ENCODE peak calls at places on chromosome 19, in seven cellular contexts. One of them, this sample, is unnamed.

GRCh38 chr19:2003901-2004300 is 11.6 kb downstream of the BTBD2 start:
- DNase-seq in neural crest cell: no peak
- DNase-seq in transverse colon: no peak
- DNase-seq in cardiac muscle cell: no peak
- DNase-seq in BJ: no peak
- DNase-seq in psoas muscle: no peak
- DNase-seq in spleen: no peak
- DNase-seq in this sample: no peak

GRCh38 chr19:45645631-45646344 is 6.6 kb upstream of the EML2 start:
- DNase-seq in neural crest cell: peak
- DNase-seq in transverse colon: peak
- DNase-seq in cardiac muscle cell: peak
- DNase-seq in BJ: peak
- DNase-seq in psoas muscle: peak
- DNase-seq in spleen: peak
- DNase-seq in this sample: peak

GRCh38 chr19:1725100-1726064 is 27.9 kb upstream of the ONECUT3 start:
- DNase-seq in neural crest cell: peak
- DNase-seq in transverse colon: peak
- DNase-seq in cardiac muscle cell: peak
- DNase-seq in BJ: no peak
- DNase-seq in psoas muscle: peak
- DNase-seq in spleen: no peak
- DNase-seq in this sample: peak

GRCh38 chr19:3710265-3710812 is 2.2 kb downstream of the TJP3 start:
- DNase-seq in neural crest cell: no peak
- DNase-seq in transverse colon: peak
- DNase-seq in cardiac muscle cell: peak
- DNase-seq in BJ: no peak
- DNase-seq in psoas muscle: peak
- DNase-seq in spleen: peak
- DNase-seq in this sample: no peak

GRCh38 chr19:15538774-15539173 is 30.4 kb downstream of the CYP4F22 start:
- DNase-seq in neural crest cell: no peak
- DNase-seq in transverse colon: no peak
- DNase-seq in cardiac muscle cell: no peak
- DNase-seq in BJ: no peak
- DNase-seq in psoas muscle: no peak
- DNase-seq in spleen: no peak
- DNase-seq in this sample: no peak

GRCh38 chr19:4338441-4339350 is at the start of gene STAP2:
- DNase-seq in neural crest cell: no peak
- DNase-seq in transverse colon: peak
- DNase-seq in cardiac muscle cell: peak
- DNase-seq in BJ: no peak
- DNase-seq in psoas muscle: no peak
- DNase-seq in spleen: no peak
- DNase-seq in this sample: no peak

GRCh38 chr19:35229601-35230000 is 1.1 kb upstream of the FAM187B start:
- DNase-seq in neural crest cell: no peak
- DNase-seq in transverse colon: no peak
- DNase-seq in cardiac muscle cell: no peak
- DNase-seq in BJ: no peak
- DNase-seq in psoas muscle: no peak
- DNase-seq in spleen: no peak
- DNase-seq in this sample: no peak

GRCh38 chr19:38830039-38830733 is 1.4 kb downstream of the ECH1 start:
- DNase-seq in neural crest cell: no peak
- DNase-seq in transverse colon: no peak
- DNase-seq in cardiac muscle cell: no peak
- DNase-seq in BJ: no peak
- DNase-seq in psoas muscle: no peak
- DNase-seq in spleen: no peak
- DNase-seq in this sample: no peak

GRCh38 chr19:45153339-45154063 is 7.3 kb downstream of the NKPD1 start:
- DNase-seq in neural crest cell: peak
- DNase-seq in transverse colon: peak
- DNase-seq in cardiac muscle cell: peak
- DNase-seq in BJ: no peak
- DNase-seq in psoas muscle: peak
- DNase-seq in spleen: no peak
- DNase-seq in this sample: peak

GRCh38 chr19:3098515-3099346 is 4.6 kb downstream of the GNA11 start:
- DNase-seq in neural crest cell: no peak
- DNase-seq in transverse colon: peak
- DNase-seq in cardiac muscle cell: no peak
- DNase-seq in BJ: no peak
- DNase-seq in psoas muscle: peak
- DNase-seq in spleen: peak
- DNase-seq in this sample: no peak

GRCh38 chr19:901216-902092 is 8.2 kb downstream of the RNU6-9 start:
- DNase-seq in neural crest cell: no peak
- DNase-seq in transverse colon: no peak
- DNase-seq in cardiac muscle cell: no peak
- DNase-seq in BJ: no peak
- DNase-seq in psoas muscle: peak
- DNase-seq in spleen: no peak
- DNase-seq in this sample: no peak

GRCh38 chr19:39409207-39409885 is 2.7 kb downstream of the ZFP36 start:
- DNase-seq in neural crest cell: no peak
- DNase-seq in transverse colon: peak
- DNase-seq in cardiac muscle cell: peak
- DNase-seq in BJ: no peak
- DNase-seq in psoas muscle: peak
- DNase-seq in spleen: peak
- DNase-seq in this sample: peak

GRCh38 chr19:27654266-27654990 is 1558.5 kb downstream of the UQCRFS1 start:
- DNase-seq in neural crest cell: no peak
- DNase-seq in transverse colon: no peak
- DNase-seq in cardiac muscle cell: no peak
- DNase-seq in BJ: no peak
- DNase-seq in psoas muscle: no peak
- DNase-seq in spleen: no peak
- DNase-seq in this sample: no peak

GRCh38 chr19:45069056-45069455 is 7.2 kb downstream of the ZNF296 start:
- DNase-seq in neural crest cell: no peak
- DNase-seq in transverse colon: no peak
- DNase-seq in cardiac muscle cell: no peak
- DNase-seq in BJ: no peak
- DNase-seq in psoas muscle: no peak
- DNase-seq in spleen: no peak
- DNase-seq in this sample: no peak

GRCh38 chr19:4738734-4739133 is 15.1 kb upstream of the DPP9 start:
- DNase-seq in neural crest cell: no peak
- DNase-seq in transverse colon: no peak
- DNase-seq in cardiac muscle cell: no peak
- DNase-seq in BJ: no peak
- DNase-seq in psoas muscle: peak
- DNase-seq in spleen: no peak
- DNase-seq in this sample: no peak

GRCh38 chr19:3656073-3656746 is 29.6 kb upstream of the CACTIN start:
- DNase-seq in neural crest cell: no peak
- DNase-seq in transverse colon: no peak
- DNase-seq in cardiac muscle cell: no peak
- DNase-seq in BJ: no peak
- DNase-seq in psoas muscle: no peak
- DNase-seq in spleen: no peak
- DNase-seq in this sample: no peak

GRCh38 chr19:57317503-57317902 is 2.8 kb upstream of the ZNF543 start:
- DNase-seq in neural crest cell: no peak
- DNase-seq in transverse colon: no peak
- DNase-seq in cardiac muscle cell: no peak
- DNase-seq in BJ: no peak
- DNase-seq in psoas muscle: peak
- DNase-seq in spleen: no peak
- DNase-seq in this sample: no peak

GRCh38 chr19:677601-678380 is 1.6 kb downstream of the FSTL3 start:
- DNase-seq in neural crest cell: no peak
- DNase-seq in transverse colon: no peak
- DNase-seq in cardiac muscle cell: no peak
- DNase-seq in BJ: no peak
- DNase-seq in psoas muscle: peak
- DNase-seq in spleen: no peak
- DNase-seq in this sample: no peak

GRCh38 chr19:18972851-18973250 is 31.8 kb upstream of the HOMER3 start:
- DNase-seq in neural crest cell: no peak
- DNase-seq in transverse colon: no peak
- DNase-seq in cardiac muscle cell: no peak
- DNase-seq in BJ: no peak
- DNase-seq in psoas muscle: no peak
- DNase-seq in spleen: no peak
- DNase-seq in this sample: no peak

GRCh38 chr19:33674575-33675367 is 53.0 kb downstream of the CHST8 start:
- DNase-seq in neural crest cell: no peak
- DNase-seq in transverse colon: no peak
- DNase-seq in cardiac muscle cell: no peak
- DNase-seq in BJ: no peak
- DNase-seq in psoas muscle: no peak
- DNase-seq in spleen: peak
- DNase-seq in this sample: peak

GRCh38 chr19:8528500-8528899 is 14.5 kb upstream of the ZNF414 start:
- DNase-seq in neural crest cell: no peak
- DNase-seq in transverse colon: no peak
- DNase-seq in cardiac muscle cell: no peak
- DNase-seq in BJ: no peak
- DNase-seq in psoas muscle: no peak
- DNase-seq in spleen: no peak
- DNase-seq in this sample: no peak

GRCh38 chr19:2115324-2115723 is 18.6 kb downstream of the IZUMO4 start:
- DNase-seq in neural crest cell: no peak
- DNase-seq in transverse colon: no peak
- DNase-seq in cardiac muscle cell: no peak
- DNase-seq in BJ: no peak
- DNase-seq in psoas muscle: no peak
- DNase-seq in spleen: no peak
- DNase-seq in this sample: no peak

GRCh38 chr19:32866061-32866460 is 3.5 kb downstream of the SLC7A9 start:
- DNase-seq in neural crest cell: no peak
- DNase-seq in transverse colon: no peak
- DNase-seq in cardiac muscle cell: no peak
- DNase-seq in BJ: no peak
- DNase-seq in psoas muscle: no peak
- DNase-seq in spleen: peak
- DNase-seq in this sample: no peak

GRCh38 chr19:17496337-17496997 is 15.0 kb upstream of the PGLS start:
- DNase-seq in neural crest cell: peak
- DNase-seq in transverse colon: peak
- DNase-seq in cardiac muscle cell: peak
- DNase-seq in BJ: no peak
- DNase-seq in psoas muscle: peak
- DNase-seq in spleen: peak
- DNase-seq in this sample: no peak

GRCh38 chr19:17491287-17491686 is 20.2 kb upstream of the PGLS start:
- DNase-seq in neural crest cell: no peak
- DNase-seq in transverse colon: no peak
- DNase-seq in cardiac muscle cell: no peak
- DNase-seq in BJ: no peak
- DNase-seq in psoas muscle: no peak
- DNase-seq in spleen: no peak
- DNase-seq in this sample: no peak

GRCh38 chr19:17500447-17501198 is 10.8 kb upstream of the PGLS start:
- DNase-seq in neural crest cell: no peak
- DNase-seq in transverse colon: no peak
- DNase-seq in cardiac muscle cell: no peak
- DNase-seq in BJ: no peak
- DNase-seq in psoas muscle: no peak
- DNase-seq in spleen: no peak
- DNase-seq in this sample: no peak

GRCh38 chr19:17497149-17497798 is 14.2 kb upstream of the PGLS start:
- DNase-seq in neural crest cell: no peak
- DNase-seq in transverse colon: no peak
- DNase-seq in cardiac muscle cell: no peak
- DNase-seq in BJ: no peak
- DNase-seq in psoas muscle: no peak
- DNase-seq in spleen: peak
- DNase-seq in this sample: no peak

DNA sequence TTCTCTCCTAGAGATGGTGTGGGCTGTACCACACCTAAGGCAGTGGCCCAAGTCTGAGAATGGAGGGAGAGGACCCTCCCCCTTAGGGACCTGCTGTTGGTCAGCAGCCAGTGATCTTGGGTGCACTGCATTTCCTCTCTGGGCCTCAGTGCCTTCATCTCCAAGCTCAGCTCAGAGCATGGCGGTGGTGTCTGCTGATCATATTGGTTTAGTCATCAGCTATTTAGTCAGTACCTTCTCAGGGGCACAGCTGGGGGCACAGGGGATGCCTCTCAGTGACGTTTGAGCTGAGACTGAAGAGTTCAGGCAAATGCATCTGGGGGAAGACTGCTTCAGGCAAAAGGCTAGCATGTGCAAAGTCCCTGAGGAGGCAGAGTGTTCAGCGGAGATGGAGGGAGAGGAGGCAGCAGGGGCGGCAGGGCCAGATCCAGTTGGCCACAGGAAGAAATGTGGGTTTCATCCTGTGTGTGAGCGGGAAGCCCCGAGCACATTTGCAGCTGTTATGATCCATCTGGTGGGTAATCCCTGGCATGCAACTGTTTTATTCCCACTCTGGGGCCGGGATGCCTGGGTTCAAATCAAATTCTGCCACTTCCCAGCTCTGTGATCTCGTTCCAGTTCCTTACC is 15.7 kb upstream of the PGLS start:
- DNase-seq in neural crest cell: no peak
- DNase-seq in transverse colon: no peak
- DNase-seq in cardiac muscle cell: no peak
- DNase-seq in BJ: no peak
- DNase-seq in psoas muscle: no peak
- DNase-seq in spleen: no peak
- DNase-seq in this sample: no peak
- TF ChIP-seq CTCF in neural crest cell: no peak
- TF ChIP-seq CTCF in transverse colon: no peak
- TF ChIP-seq CTCF in cardiac muscle cell: no peak
- TF ChIP-seq CTCF in BJ: no peak
- TF ChIP-seq CTCF in psoas muscle: no peak
- TF ChIP-seq CTCF in spleen: no peak
- TF ChIP-seq CTCF in this sample: no peak

GRCh38 chr19:9885077-9885552 is 50.0 kb downstream of the PIN1 start:
- DNase-seq in neural crest cell: no peak
- DNase-seq in transverse colon: no peak
- DNase-seq in cardiac muscle cell: no peak
- DNase-seq in BJ: no peak
- DNase-seq in psoas muscle: peak
- DNase-seq in spleen: no peak
- DNase-seq in this sample: no peak
- TF ChIP-seq CTCF in neural crest cell: no peak
- TF ChIP-seq CTCF in transverse colon: no peak
- TF ChIP-seq CTCF in cardiac muscle cell: peak
- TF ChIP-seq CTCF in BJ: peak
- TF ChIP-seq CTCF in psoas muscle: peak
- TF ChIP-seq CTCF in spleen: no peak
- TF ChIP-seq CTCF in this sample: no peak

GRCh38 chr19:17539288-17540117 is 15.9 kb upstream of the COLGALT1 start:
- DNase-seq in neural crest cell: peak
- DNase-seq in transverse colon: peak
- DNase-seq in cardiac muscle cell: peak
- DNase-seq in BJ: peak
- DNase-seq in psoas muscle: peak
- DNase-seq in spleen: peak
- DNase-seq in this sample: peak
- TF ChIP-seq CTCF in neural crest cell: no peak
- TF ChIP-seq CTCF in transverse colon: no peak
- TF ChIP-seq CTCF in cardiac muscle cell: peak
- TF ChIP-seq CTCF in BJ: peak
- TF ChIP-seq CTCF in psoas muscle: peak
- TF ChIP-seq CTCF in spleen: peak
- TF ChIP-seq CTCF in this sample: no peak

GRCh38 chr19:10670187-10670586 is 16.0 kb downstream of the ILF3 start:
- DNase-seq in neural crest cell: no peak
- DNase-seq in transverse colon: no peak
- DNase-seq in cardiac muscle cell: no peak
- DNase-seq in BJ: no peak
- DNase-seq in psoas muscle: no peak
- DNase-seq in spleen: no peak
- DNase-seq in this sample: no peak
- TF ChIP-seq CTCF in neural crest cell: no peak
- TF ChIP-seq CTCF in transverse colon: no peak
- TF ChIP-seq CTCF in cardiac muscle cell: no peak
- TF ChIP-seq CTCF in BJ: no peak
- TF ChIP-seq CTCF in psoas muscle: no peak
- TF ChIP-seq CTCF in spleen: no peak
- TF ChIP-seq CTCF in this sample: no peak

This sample was measured in mesothelial cell of epicardium.